ENCODE peak calls at places on chromosome 18, in seven cellular contexts. One of them, this sample, is unnamed. For H3K4me1, the result is how much of the 10 kb centered on the place peaks cover.

GRCh38 chr18:77133051-77133919 is 702 bp upstream of the MBP start:
- DNase-seq in lower lobe of right lung: peak
- DNase-seq in CD4-positive, CD25-positive, alpha-beta regulatory T cell: no peak
- DNase-seq in esophagus squamous epithelium: no peak
- DNase-seq in astrocyte: no peak
- DNase-seq in IMR-90: no peak
- DNase-seq in GM23248: no peak
- DNase-seq in this sample: peak

GRCh38 chr18:24790347-24790746 is 329.9 kb downstream of the HRH4 start:
- DNase-seq in lower lobe of right lung: no peak
- DNase-seq in CD4-positive, CD25-positive, alpha-beta regulatory T cell: no peak
- DNase-seq in esophagus squamous epithelium: no peak
- DNase-seq in astrocyte: no peak
- DNase-seq in IMR-90: no peak
- DNase-seq in GM23248: no peak
- DNase-seq in this sample: no peak

GRCh38 chr18:69648486-69648885 is 247.8 kb downstream of the DOK6 start:
- DNase-seq in lower lobe of right lung: no peak
- DNase-seq in CD4-positive, CD25-positive, alpha-beta regulatory T cell: no peak
- DNase-seq in esophagus squamous epithelium: no peak
- DNase-seq in astrocyte: no peak
- DNase-seq in IMR-90: no peak
- DNase-seq in GM23248: no peak
- DNase-seq in this sample: no peak

GRCh38 chr18:4931209-4931608 is 265.8 kb downstream of the AKAIN1 start:
- DNase-seq in lower lobe of right lung: no peak
- DNase-seq in CD4-positive, CD25-positive, alpha-beta regulatory T cell: no peak
- DNase-seq in esophagus squamous epithelium: no peak
- DNase-seq in astrocyte: no peak
- DNase-seq in IMR-90: no peak
- DNase-seq in GM23248: no peak
- DNase-seq in this sample: no peak

GRCh38 chr18:33470229-33470628 is 29.7 kb upstream of the CCDC178 start:
- DNase-seq in lower lobe of right lung: no peak
- DNase-seq in CD4-positive, CD25-positive, alpha-beta regulatory T cell: no peak
- DNase-seq in esophagus squamous epithelium: no peak
- DNase-seq in astrocyte: peak
- DNase-seq in IMR-90: no peak
- DNase-seq in GM23248: no peak
- DNase-seq in this sample: no peak

GRCh38 chr18:73254564-73254963 is 386.8 kb upstream of the NETO1 start:
- DNase-seq in lower lobe of right lung: no peak
- DNase-seq in CD4-positive, CD25-positive, alpha-beta regulatory T cell: no peak
- DNase-seq in esophagus squamous epithelium: no peak
- DNase-seq in astrocyte: no peak
- DNase-seq in IMR-90: no peak
- DNase-seq in GM23248: no peak
- DNase-seq in this sample: no peak

GRCh38 chr18:35827275-35827929 is 145.1 kb upstream of the RMP24 start:
- DNase-seq in lower lobe of right lung: no peak
- DNase-seq in CD4-positive, CD25-positive, alpha-beta regulatory T cell: no peak
- DNase-seq in esophagus squamous epithelium: no peak
- DNase-seq in astrocyte: no peak
- DNase-seq in IMR-90: no peak
- DNase-seq in GM23248: no peak
- DNase-seq in this sample: no peak

GRCh38 chr18:4842287-4842686 is 354.8 kb downstream of the AKAIN1 start:
- DNase-seq in lower lobe of right lung: no peak
- DNase-seq in CD4-positive, CD25-positive, alpha-beta regulatory T cell: no peak
- DNase-seq in esophagus squamous epithelium: no peak
- DNase-seq in astrocyte: no peak
- DNase-seq in IMR-90: no peak
- DNase-seq in GM23248: no peak
- DNase-seq in this sample: no peak

GRCh38 chr18:62028715-62029114 is 135.9 kb upstream of the RNF152 start:
- DNase-seq in lower lobe of right lung: no peak
- DNase-seq in CD4-positive, CD25-positive, alpha-beta regulatory T cell: no peak
- DNase-seq in esophagus squamous epithelium: no peak
- DNase-seq in astrocyte: no peak
- DNase-seq in IMR-90: no peak
- DNase-seq in GM23248: no peak
- DNase-seq in this sample: no peak

GRCh38 chr18:65380571-65380970 is 370.2 kb upstream of the CDH7 start:
- DNase-seq in lower lobe of right lung: no peak
- DNase-seq in CD4-positive, CD25-positive, alpha-beta regulatory T cell: no peak
- DNase-seq in esophagus squamous epithelium: no peak
- DNase-seq in astrocyte: no peak
- DNase-seq in IMR-90: no peak
- DNase-seq in GM23248: no peak
- DNase-seq in this sample: no peak
- H3K4me1 ChIP-seq in lower lobe of right lung: under half
- H3K4me1 ChIP-seq in CD4-positive, CD25-positive, alpha-beta regulatory T cell: under half
- H3K4me1 ChIP-seq in esophagus squamous epithelium: under half
- H3K4me1 ChIP-seq in astrocyte: under half
- H3K4me1 ChIP-seq in IMR-90: under half
- H3K4me1 ChIP-seq in GM23248: under half
- H3K4me1 ChIP-seq in this sample: under half

GRCh38 chr18:22346968-22347611 is 70.6 kb downstream of the CTAGE1 start:
- DNase-seq in lower lobe of right lung: peak
- DNase-seq in CD4-positive, CD25-positive, alpha-beta regulatory T cell: no peak
- DNase-seq in esophagus squamous epithelium: no peak
- DNase-seq in astrocyte: peak
- DNase-seq in IMR-90: peak
- DNase-seq in GM23248: peak
- DNase-seq in this sample: peak

GRCh38 chr18:22344908-22345670 is 72.6 kb downstream of the CTAGE1 start:
- DNase-seq in lower lobe of right lung: no peak
- DNase-seq in CD4-positive, CD25-positive, alpha-beta regulatory T cell: peak
- DNase-seq in esophagus squamous epithelium: no peak
- DNase-seq in astrocyte: no peak
- DNase-seq in IMR-90: no peak
- DNase-seq in GM23248: no peak
- DNase-seq in this sample: no peak

GRCh38 chr18:22343613-22344012 is 74.1 kb downstream of the CTAGE1 start:
- DNase-seq in lower lobe of right lung: no peak
- DNase-seq in CD4-positive, CD25-positive, alpha-beta regulatory T cell: no peak
- DNase-seq in esophagus squamous epithelium: no peak
- DNase-seq in astrocyte: no peak
- DNase-seq in IMR-90: no peak
- DNase-seq in GM23248: no peak
- DNase-seq in this sample: no peak

GRCh38 chr18:22346342-22346967 is 71.3 kb downstream of the CTAGE1 start:
- DNase-seq in lower lobe of right lung: no peak
- DNase-seq in CD4-positive, CD25-positive, alpha-beta regulatory T cell: no peak
- DNase-seq in esophagus squamous epithelium: no peak
- DNase-seq in astrocyte: peak
- DNase-seq in IMR-90: peak
- DNase-seq in GM23248: peak
- DNase-seq in this sample: no peak

DNA sequence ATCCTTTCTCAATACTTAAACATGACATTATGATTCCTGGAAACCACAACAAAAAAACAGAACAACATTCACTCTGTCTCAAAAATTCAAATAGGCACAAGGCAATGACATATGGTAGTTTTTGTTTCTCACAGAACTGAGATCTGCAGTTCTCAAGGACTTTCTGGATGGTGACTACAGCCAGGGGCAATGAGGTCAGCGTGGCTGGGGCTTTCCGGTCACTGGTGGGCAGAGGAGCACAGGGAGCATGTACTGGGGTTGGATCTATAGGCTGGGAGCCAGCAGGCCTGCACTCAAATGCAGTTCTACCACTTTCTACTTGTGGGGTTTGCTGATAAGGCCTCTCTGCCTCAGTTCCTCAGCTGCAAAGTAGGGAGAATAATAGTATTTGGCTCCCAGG is 72.0 kb downstream of the CTAGE1 start:
- DNase-seq in lower lobe of right lung: no peak
- DNase-seq in CD4-positive, CD25-positive, alpha-beta regulatory T cell: no peak
- DNase-seq in esophagus squamous epithelium: no peak
- DNase-seq in astrocyte: no peak
- DNase-seq in IMR-90: peak
- DNase-seq in GM23248: peak
- DNase-seq in this sample: no peak
- H3K4me1 ChIP-seq in lower lobe of right lung: half or more
- H3K4me1 ChIP-seq in CD4-positive, CD25-positive, alpha-beta regulatory T cell: under half
- H3K4me1 ChIP-seq in esophagus squamous epithelium: under half
- H3K4me1 ChIP-seq in astrocyte: half or more
- H3K4me1 ChIP-seq in IMR-90: under half
- H3K4me1 ChIP-seq in GM23248: half or more
- H3K4me1 ChIP-seq in this sample: under half

GRCh38 chr18:41993151-41993550 is 38.1 kb downstream of the PIK3C3 start:
- DNase-seq in lower lobe of right lung: no peak
- DNase-seq in CD4-positive, CD25-positive, alpha-beta regulatory T cell: no peak
- DNase-seq in esophagus squamous epithelium: no peak
- DNase-seq in astrocyte: no peak
- DNase-seq in IMR-90: no peak
- DNase-seq in GM23248: no peak
- DNase-seq in this sample: no peak
- H3K4me1 ChIP-seq in lower lobe of right lung: under half
- H3K4me1 ChIP-seq in CD4-positive, CD25-positive, alpha-beta regulatory T cell: under half
- H3K4me1 ChIP-seq in esophagus squamous epithelium: under half
- H3K4me1 ChIP-seq in astrocyte: under half
- H3K4me1 ChIP-seq in IMR-90: under half
- H3K4me1 ChIP-seq in GM23248: under half
- H3K4me1 ChIP-seq in this sample: under half

GRCh38 chr18:9861157-9861556 is 24.6 kb upstream of the TXNDC2 start:
- DNase-seq in lower lobe of right lung: no peak
- DNase-seq in CD4-positive, CD25-positive, alpha-beta regulatory T cell: no peak
- DNase-seq in esophagus squamous epithelium: no peak
- DNase-seq in astrocyte: no peak
- DNase-seq in IMR-90: no peak
- DNase-seq in GM23248: no peak
- DNase-seq in this sample: no peak

GRCh38 chr18:9859232-9859631 is 26.5 kb upstream of the TXNDC2 start:
- DNase-seq in lower lobe of right lung: no peak
- DNase-seq in CD4-positive, CD25-positive, alpha-beta regulatory T cell: no peak
- DNase-seq in esophagus squamous epithelium: no peak
- DNase-seq in astrocyte: no peak
- DNase-seq in IMR-90: no peak
- DNase-seq in GM23248: no peak
- DNase-seq in this sample: no peak

GRCh38 chr18:9862686-9863085 is 23.1 kb upstream of the TXNDC2 start:
- DNase-seq in lower lobe of right lung: no peak
- DNase-seq in CD4-positive, CD25-positive, alpha-beta regulatory T cell: no peak
- DNase-seq in esophagus squamous epithelium: no peak
- DNase-seq in astrocyte: no peak
- DNase-seq in IMR-90: no peak
- DNase-seq in GM23248: no peak
- DNase-seq in this sample: no peak

GRCh38 chr18:9861933-9862332 is 23.8 kb upstream of the TXNDC2 start:
- DNase-seq in lower lobe of right lung: no peak
- DNase-seq in CD4-positive, CD25-positive, alpha-beta regulatory T cell: no peak
- DNase-seq in esophagus squamous epithelium: no peak
- DNase-seq in astrocyte: no peak
- DNase-seq in IMR-90: no peak
- DNase-seq in GM23248: no peak
- DNase-seq in this sample: no peak

GRCh38 chr18:9860682-9861081 is 25.1 kb upstream of the TXNDC2 start:
- DNase-seq in lower lobe of right lung: no peak
- DNase-seq in CD4-positive, CD25-positive, alpha-beta regulatory T cell: no peak
- DNase-seq in esophagus squamous epithelium: no peak
- DNase-seq in astrocyte: no peak
- DNase-seq in IMR-90: no peak
- DNase-seq in GM23248: no peak
- DNase-seq in this sample: no peak
- H3K4me1 ChIP-seq in lower lobe of right lung: under half
- H3K4me1 ChIP-seq in CD4-positive, CD25-positive, alpha-beta regulatory T cell: under half
- H3K4me1 ChIP-seq in esophagus squamous epithelium: under half
- H3K4me1 ChIP-seq in astrocyte: under half
- H3K4me1 ChIP-seq in IMR-90: under half
- H3K4me1 ChIP-seq in GM23248: under half
- H3K4me1 ChIP-seq in this sample: under half

GRCh38 chr18:59140287-59140885 is 702 bp downstream of the SEC11C start:
- DNase-seq in lower lobe of right lung: no peak
- DNase-seq in CD4-positive, CD25-positive, alpha-beta regulatory T cell: no peak
- DNase-seq in esophagus squamous epithelium: no peak
- DNase-seq in astrocyte: peak
- DNase-seq in IMR-90: peak
- DNase-seq in GM23248: peak
- DNase-seq in this sample: peak
- H3K4me1 ChIP-seq in lower lobe of right lung: under half
- H3K4me1 ChIP-seq in CD4-positive, CD25-positive, alpha-beta regulatory T cell: under half
- H3K4me1 ChIP-seq in esophagus squamous epithelium: under half
- H3K4me1 ChIP-seq in astrocyte: under half
- H3K4me1 ChIP-seq in IMR-90: under half
- H3K4me1 ChIP-seq in GM23248: under half
- H3K4me1 ChIP-seq in this sample: under half

DNA sequence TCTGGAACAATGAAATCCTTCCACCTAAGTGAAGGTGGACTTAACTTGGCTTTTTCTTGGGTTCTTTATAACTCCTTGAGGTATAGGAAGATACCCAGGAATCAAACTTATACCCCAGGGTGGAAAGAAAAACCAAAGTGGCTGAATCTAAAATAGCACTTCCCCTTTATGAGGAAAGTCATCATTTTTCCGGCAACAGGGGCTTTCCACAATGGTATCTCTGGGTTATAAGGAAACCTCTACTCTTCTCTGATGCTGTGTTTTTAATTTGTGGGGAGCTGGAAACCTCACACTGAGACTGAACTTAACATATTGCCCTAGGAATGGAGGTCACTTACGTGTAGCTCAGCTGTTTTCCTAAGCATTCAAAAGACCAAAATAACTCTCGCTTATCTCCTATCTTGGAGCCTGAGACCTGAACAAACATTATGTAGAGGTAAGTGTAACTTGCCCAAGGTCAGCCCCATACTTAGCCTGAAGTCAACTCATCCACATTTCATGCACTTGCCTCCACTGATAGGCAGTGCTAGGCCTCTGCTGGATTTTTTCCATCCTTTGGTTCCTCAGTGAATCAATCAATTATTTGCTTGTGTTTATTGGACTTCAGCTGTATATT is 117.9 kb downstream of the SETBP1 start:
- DNase-seq in lower lobe of right lung: no peak
- DNase-seq in CD4-positive, CD25-positive, alpha-beta regulatory T cell: no peak
- DNase-seq in esophagus squamous epithelium: no peak
- DNase-seq in astrocyte: no peak
- DNase-seq in IMR-90: no peak
- DNase-seq in GM23248: no peak
- DNase-seq in this sample: no peak
- H3K4me1 ChIP-seq in lower lobe of right lung: under half
- H3K4me1 ChIP-seq in CD4-positive, CD25-positive, alpha-beta regulatory T cell: under half
- H3K4me1 ChIP-seq in esophagus squamous epithelium: under half
- H3K4me1 ChIP-seq in astrocyte: under half
- H3K4me1 ChIP-seq in IMR-90: under half
- H3K4me1 ChIP-seq in GM23248: under half
- H3K4me1 ChIP-seq in this sample: under half

DNA sequence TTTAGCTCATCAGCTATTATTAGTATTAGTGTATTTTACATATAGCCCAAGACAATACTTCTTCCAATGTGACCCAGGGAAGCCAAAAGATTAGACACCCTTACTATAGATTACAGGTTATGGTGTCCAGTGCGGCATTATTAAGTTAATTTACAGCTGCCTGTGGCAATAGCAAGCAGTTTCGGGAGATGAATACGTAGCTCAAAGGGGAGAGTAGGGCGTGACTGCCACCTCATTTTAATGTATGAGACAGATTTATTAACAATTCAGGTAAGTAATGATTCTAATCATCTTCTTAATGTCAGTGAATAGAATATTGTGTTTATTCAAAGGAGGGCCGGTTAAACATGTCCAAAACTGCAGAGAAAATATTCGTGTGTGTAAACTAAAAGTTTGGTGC is 6.8 kb upstream of the DSG3 start:
- DNase-seq in lower lobe of right lung: no peak
- DNase-seq in CD4-positive, CD25-positive, alpha-beta regulatory T cell: no peak
- DNase-seq in esophagus squamous epithelium: no peak
- DNase-seq in astrocyte: no peak
- DNase-seq in IMR-90: no peak
- DNase-seq in GM23248: no peak
- DNase-seq in this sample: no peak
- H3K4me1 ChIP-seq in lower lobe of right lung: under half
- H3K4me1 ChIP-seq in CD4-positive, CD25-positive, alpha-beta regulatory T cell: under half
- H3K4me1 ChIP-seq in esophagus squamous epithelium: under half
- H3K4me1 ChIP-seq in astrocyte: under half
- H3K4me1 ChIP-seq in IMR-90: under half
- H3K4me1 ChIP-seq in GM23248: under half
- H3K4me1 ChIP-seq in this sample: under half

This sample was measured in neural progenitor cell.